ENCODE peak calls at places on chromosomes 7 and 10, in five cellular contexts. D is stimulated activated CD4-positive, alpha-beta T cell treated with anti-CD3 and anti-CD28 coated beads, TNF-alpha, amount 100 ng/mL, for 4 hours; E is GM12878; S is COR-L47; Q is activated CD8-positive, alpha-beta memory T cell treated with anti-CD3 and anti-CD28 coated beads for 24 hours. C is an unnamed sample.

GRCh38 chr7:81882086-81882485 is 112.2 kb upstream of the HGF start:
- DNase-seq in D (no peak), E (no peak), S (no peak), Q (no peak), C (peak)

GRCh38 chr7:55964261-55964801 is at the start of gene NIPSNAP2:
- DNase-seq in D (no peak), E (no peak), S (peak), Q (peak), C (peak)

GRCh38 chr10:101601541-101601940 is 13.4 kb downstream of the DPCD start:
- DNase-seq in D (no peak), E (no peak), S (no peak), Q (no peak), C (no peak)

GRCh38 chr10:70558295-70558694 is 44.2 kb downstream of the PRF1 start:
- DNase-seq in D (no peak), E (no peak), S (no peak), Q (no peak), C (no peak)

GRCh38 chr7:111568419-111568818 is 6.1 kb upstream of the IMMP2L start:
- DNase-seq in D (no peak), E (no peak), S (no peak), Q (no peak), C (no peak)

GRCh38 chr7:40057292-40057691 is 77.1 kb downstream of the MPLKIP start:
- DNase-seq in D (no peak), E (no peak), S (peak), Q (no peak), C (peak)

GRCh38 chr10:58963101-58963534 is 213.3 kb upstream of the PHYHIPL start:
- DNase-seq in D (no peak), E (no peak), S (peak), Q (no peak), C (no peak)

GRCh38 chr7:123285076-123285700 is 85.4 kb upstream of the SLC13A1 start:
- DNase-seq in D (no peak), E (no peak), S (no peak), Q (no peak), C (no peak)

GRCh38 chr7:45923290-45923689 is 2.2 kb upstream of the IGFBP3 start:
- DNase-seq in D (peak), E (no peak), S (peak), Q (peak), C (peak)

GRCh38 chr7:105811189-105811847 is 65.1 kb downstream of the ATXN7L1 start:
- DNase-seq in D (no peak), E (no peak), S (no peak), Q (no peak), C (no peak)

GRCh38 chr10:73253226-73253557 is 748 bp upstream of the MRPS16 start:
- DNase-seq in D (no peak), E (no peak), S (no peak), Q (no peak), C (no peak)

GRCh38 chr10:87546221-87546620 is 41.5 kb downstream of the MINPP1 start:
- DNase-seq in D (no peak), E (peak), S (no peak), Q (no peak), C (peak)

GRCh38 chr10:13337128-13337826 is 10.8 kb downstream of the SEPHS1 start:
- DNase-seq in D (no peak), E (no peak), S (no peak), Q (no peak), C (no peak)

GRCh38 chr7:150421831-150422230 is 28.6 kb upstream of the GIMAP8 start:
- DNase-seq in D (no peak), E (no peak), S (no peak), Q (peak), C (no peak)

GRCh38 chr7:36192050-36192824 is 39.2 kb downstream of the EEPD1 start:
- DNase-seq in D (no peak), E (peak), S (no peak), Q (no peak), C (peak)

GRCh38 chr7:39609084-39609461 is 14.3 kb upstream of the RALA start:
- DNase-seq in D (no peak), E (no peak), S (no peak), Q (no peak), C (peak)

GRCh38 chr10:31770307-31770902 is 158.2 kb downstream of the ARHGAP12 start:
- DNase-seq in D (peak), E (no peak), S (no peak), Q (peak), C (no peak)

GRCh38 chr10:52105301-52105700 is 208.8 kb upstream of the DKK1 start:
- DNase-seq in D (no peak), E (no peak), S (no peak), Q (no peak), C (no peak)

GRCh38 chr10:90885176-90885575 is 13.4 kb downstream of the RPP30 start:
- DNase-seq in D (no peak), E (no peak), S (no peak), Q (no peak), C (peak)

GRCh38 chr10:29646960-29647431 is 12.2 kb upstream of the SVIL start:
- DNase-seq in D (no peak), E (no peak), S (no peak), Q (no peak), C (peak)

GRCh38 chr10:89593043-89593442 is 52.0 kb downstream of the PANK1 start:
- DNase-seq in D (no peak), E (no peak), S (no peak), Q (no peak), C (no peak)

GRCh38 chr7:27172823-27173411 is 1.2 kb downstream of the HOXA10 start:
- DNase-seq in D (no peak), E (no peak), S (peak), Q (peak), C (peak)

GRCh38 chr7:80721880-80722595 is 83.6 kb downstream of the CD36 start:
- DNase-seq in D (no peak), E (no peak), S (no peak), Q (no peak), C (peak)

GRCh38 chr7:116588641-116589594 is 64.1 kb downstream of the CAV1 start:
- DNase-seq in D (no peak), E (no peak), S (peak), Q (no peak), C (peak)

GRCh38 chr10:37685741-37686683 is 171.4 kb downstream of the ZNF248 start:
- DNase-seq in D (no peak), E (no peak), S (no peak), Q (no peak), C (no peak)

GRCh38 chr7:64463636-64464375 is 99.1 kb downstream of the ZNF680 start:
- DNase-seq in D (no peak), E (no peak), S (no peak), Q (no peak), C (peak)

GRCh38 chr7:116665447-116665996 is 6.5 kb upstream of the MET start:
- DNase-seq in D (no peak), E (no peak), S (no peak), Q (no peak), C (no peak)

GRCh38 chr10:125611216-125611615 is 71.7 kb downstream of the TEX36 start:
- DNase-seq in D (no peak), E (no peak), S (no peak), Q (no peak), C (no peak)

GRCh38 chr10:17523917-17524316 is 69.5 kb upstream of the ST8SIA6 start:
- DNase-seq in D (no peak), E (no peak), S (no peak), Q (no peak), C (no peak)

C was measured in fibroblast of villous mesenchyme.